ENCODE peak calls at places on chromosomes 11 and 22, in eight cellular contexts. R, B, Z, E, O, I, Q and P are unnamed samples.
A peak's percentile ranks its signal among the peaks of the same experiment; 100 is the strongest.

GRCh38 chr22:45521178-45521577 is 18.5 kb downstream of the FBLN1 start:
- DNase-seq in R (no peak), B (no peak), Z (no peak), E (no peak), O (no peak), I (peak; percentile 19), Q (no peak), P (no peak)

GRCh38 chr11:8032122-8032521 is 45.0 kb downstream of the EIF3F start:
- DNase-seq in R (no peak), B (no peak), Z (no peak), E (no peak), O (no peak), I (no peak), Q (no peak), P (no peak)

GRCh38 chr11:117172678-117173421 is 5.7 kb upstream of the SIDT2 start:
- DNase-seq in R (no peak), B (peak; percentile 65), Z (no peak), E (no peak), O (no peak), I (no peak), Q (no peak), P (peak; percentile 63)

GRCh38 chr11:61659413-61660196 is 20.6 kb upstream of the DAGLA start:
- DNase-seq in R (no peak), B (peak; percentile 19), Z (no peak), E (no peak), O (no peak), I (no peak), Q (peak; percentile 48), P (no peak)

GRCh38 chr11:9219572-9219971 is 45.6 kb downstream of the DENND5A start:
- DNase-seq in R (no peak), B (peak; percentile 80), Z (peak; percentile 48), E (no peak), O (no peak), I (peak; percentile 48), Q (no peak), P (peak; percentile 94)

GRCh38 chr11:65491614-65492386 is 7.0 kb upstream of the MALAT1 start:
- DNase-seq in R (no peak), B (peak; percentile 99), Z (no peak), E (peak; percentile 62), O (peak; percentile 93), I (peak; percentile 89), Q (peak; percentile 79), P (peak; percentile 95)

GRCh38 chr11:76023408-76024068 is 182.8 kb downstream of the WNT11 start:
- DNase-seq in R (no peak), B (no peak), Z (no peak), E (no peak), O (no peak), I (no peak), Q (no peak), P (no peak)

GRCh38 chr22:48493733-48494132 is 1333.9 kb downstream of the BRD1 start:
- DNase-seq in R (no peak), B (no peak), Z (no peak), E (no peak), O (no peak), I (no peak), Q (no peak), P (no peak)

GRCh38 chr11:2896047-2896446 is 10.5 kb upstream of the CDKN1C start:
- DNase-seq in R (no peak), B (no peak), Z (no peak), E (no peak), O (peak; percentile 56), I (no peak), Q (no peak), P (no peak)

GRCh38 chr11:111372538-111372937 is 6.5 kb downstream of the POU2AF1 start:
- DNase-seq in R (no peak), B (no peak), Z (no peak), E (peak; percentile 29), O (no peak), I (no peak), Q (no peak), P (no peak)

GRCh38 chr11:64643258-64643881 is 52.4 kb downstream of the SLC22A12 start:
- DNase-seq in R (no peak), B (no peak), Z (no peak), E (peak; percentile 79), O (no peak), I (no peak), Q (peak; percentile 87), P (no peak)

GRCh38 chr11:1874406-1875092 is 17.1 kb downstream of the PRR33 start:
- DNase-seq in R (no peak), B (no peak), Z (no peak), E (no peak), O (peak; percentile 52), I (no peak), Q (no peak), P (no peak)

GRCh38 chr11:3105791-3106735 is 48.8 kb upstream of the CARS1 start:
- DNase-seq in R (no peak), B (no peak), Z (no peak), E (no peak), O (no peak), I (no peak), Q (no peak), P (no peak)